ENCODE peak calls at places on chromosomes 11 and 22, in four cellular contexts. X is left ventricle myocardium inferior, F is T-cell, Y is left lung. O is an unnamed sample.

GRCh38 chr22:21919526-21920307 is 32.9 kb downstream of the PPM1F start:
- DNase-seq in X (no peak), F (no peak), Y (peak; percentile 71), O (no peak)

GRCh38 chr11:70026012-70026411 is 52.1 kb upstream of the ANO1 start:
- DNase-seq in X (no peak), F (no peak), Y (no peak), O (no peak)

GRCh38 chr11:79441159-79441875 is 487 bp upstream of the TENM4 start:
- DNase-seq in X (no peak), F (no peak), Y (no peak), O (peak; percentile 36)

GRCh38 chr11:94049351-94049750 is 28.2 kb downstream of the HEPHL1 start:
- DNase-seq in X (no peak), F (no peak), Y (no peak), O (no peak)

GRCh38 chr11:71209656-71210055 is 42.7 kb downstream of the SHANK2 start:
- DNase-seq in X (no peak), F (no peak), Y (no peak), O (no peak)

GRCh38 chr11:61601512-61601911 is 20.6 kb upstream of the SYT7 start:
- DNase-seq in X (no peak), F (no peak), Y (no peak), O (no peak)

GRCh38 chr22:38455530-38456271 is 702 bp upstream of the KCNJ4 start:
- DNase-seq in X (no peak), F (no peak), Y (no peak), O (peak; percentile 64)

GRCh38 chr11:8917157-8917820 is 6.3 kb downstream of the AKIP1 start:
- DNase-seq in X (no peak), F (no peak), Y (no peak), O (peak; percentile 89)

GRCh38 chr11:128774593-128774992 is 80.7 kb downstream of the FLI1 start:
- DNase-seq in X (no peak), F (no peak), Y (no peak), O (no peak)

GRCh38 chr11:45152740-45153595 is 6.5 kb downstream of the PRDM11 start:
- DNase-seq in X (no peak), F (no peak), Y (no peak), O (no peak)

GRCh38 chr22:47274196-47274595 is 511.7 kb downstream of the TBC1D22A start:
- DNase-seq in X (no peak), F (no peak), Y (no peak), O (no peak)

GRCh38 chr11:1751999-1752906 is 1.9 kb upstream of the IFITM10 start:
- DNase-seq in X (no peak), F (no peak), Y (peak; percentile 79), O (no peak)

GRCh38 chr22:22903355-22903777 is 15.8 kb downstream of the IGLL5 start:
- DNase-seq in X (no peak), F (no peak), Y (no peak), O (peak; percentile 38)

GRCh38 chr11:58928691-58929090 is 10.6 kb upstream of the GLYATL1 start:
- DNase-seq in X (no peak), F (no peak), Y (no peak), O (no peak)

GRCh38 chr11:72641900-72642814 is 32.1 kb downstream of the PDE2A start:
- DNase-seq in X (peak; percentile 51), F (no peak), Y (peak; percentile 85), O (peak; percentile 80)

GRCh38 chr11:6052374-6052773 is 21.8 kb upstream of the OR56A1 start:
- DNase-seq in X (no peak), F (no peak), Y (no peak), O (no peak)

GRCh38 chr11:128022007-128022368 is 565.4 kb downstream of the ETS1 start:
- DNase-seq in X (no peak), F (no peak), Y (no peak), O (peak; percentile 53)

GRCh38 chr11:4677948-4678347 is 19.7 kb downstream of the OR51E2 start:
- DNase-seq in X (no peak), F (no peak), Y (no peak), O (no peak)

GRCh38 chr11:71946144-71946571 is 17.3 kb downstream of the RNF121 start:
- DNase-seq in X (no peak), F (no peak), Y (no peak), O (peak; percentile 23)

GRCh38 chr11:5310423-5310822 is 8.7 kb upstream of the OR51B4 start:
- DNase-seq in X (no peak), F (no peak), Y (no peak), O (no peak)

GRCh38 chr11:44699497-44699896 is 27.3 kb upstream of the TSPAN18 start:
- DNase-seq in X (no peak), F (no peak), Y (no peak), O (no peak)

GRCh38 chr11:75802022-75802912 is 12.7 kb upstream of the UVRAG start:
- DNase-seq in X (no peak), F (no peak), Y (no peak), O (peak; percentile 9)

GRCh38 chr11:12187399-12187798 is 77.0 kb downstream of the MICAL2 start:
- DNase-seq in X (no peak), F (no peak), Y (no peak), O (no peak)

GRCh38 chr11:47225552-47226137 is 10.9 kb downstream of the DDB2 start:
- DNase-seq in X (no peak), F (no peak), Y (no peak), O (no peak)

GRCh38 chr11:64263021-64263946 is 12.0 kb downstream of the PLCB3 start:
- DNase-seq in X (no peak), F (no peak), Y (peak; percentile 69), O (no peak)

GRCh38 chr11:116703421-116703820 is 69.4 kb downstream of the BUD13 start:
- DNase-seq in X (no peak), F (no peak), Y (no peak), O (no peak)

GRCh38 chr11:90332415-90332814 is 109.6 kb upstream of the CHORDC1 start:
- DNase-seq in X (no peak), F (no peak), Y (no peak), O (no peak)

GRCh38 chr11:123238297-123238696 is 43.2 kb upstream of the CLMP start:
- DNase-seq in X (peak; percentile 32), F (no peak), Y (no peak), O (peak; percentile 69)

GRCh38 chr22:35335936-35336781 is 36.5 kb downstream of the TOM1 start:
- DNase-seq in X (peak; percentile 69), F (no peak), Y (peak; percentile 55), O (no peak)

GRCh38 chr11:72039108-72039850 is 40.6 kb downstream of the IL18BP start:
- DNase-seq in X (no peak), F (no peak), Y (no peak), O (peak; percentile 35)

GRCh38 chr11:31818874-31819331 is 7.8 kb upstream of the PAX6 start:
- DNase-seq in X (no peak), F (no peak), Y (no peak), O (no peak)

GRCh38 chr22:21092797-21093554 is 47.2 kb downstream of the LRRC74B start:
- DNase-seq in X (no peak), F (no peak), Y (no peak), O (no peak)

GRCh38 chr22:33005476-33005875 is 52.7 kb downstream of the SYN3 start:
- DNase-seq in X (no peak), F (no peak), Y (no peak), O (no peak)

GRCh38 chr11:44950625-44951472 is at the start of gene TP53I11:
- DNase-seq in X (peak; percentile 88), F (peak; percentile 49), Y (peak; percentile 97), O (peak; percentile 95)

O was measured in AG20443.